ENCODE peak calls at places on chromosomes 3 and 15, in seven cellular contexts. R is kidney, T is lower leg skin, A is cardiac fibroblast, I is BJ, B is IMR-90, P is omental fat pad. D is an unnamed sample.

GRCh38 chr3:21292971-21293370 is 458.0 kb downstream of the ZNF385D start:
- DNase-seq in R (no peak), T (no peak), P (no peak), B (no peak), I (no peak), A (no peak), D (no peak)

GRCh38 chr3:101074518-101074917 is 81.3 kb upstream of the ABI3BP start:
- DNase-seq in A (peak), I (no peak), R (no peak), B (no peak), P (no peak), T (no peak), D (no peak)

GRCh38 chr3:4411236-4411635 is 55.8 kb downstream of the SUMF1 start:
- DNase-seq in I (no peak), T (no peak), A (no peak), P (no peak), R (no peak), B (no peak), D (no peak)

GRCh38 chr3:25420168-25420567 is 7.9 kb upstream of the RARB start:
- DNase-seq in A (no peak), B (no peak), R (no peak), I (no peak), T (no peak), P (no peak), D (no peak)

GRCh38 chr15:84654689-84655453 is 788 bp upstream of the WDR73 start:
- DNase-seq in P (peak), R (peak), T (peak), B (peak), I (no peak), A (peak), D (peak)

GRCh38 chr3:77939726-77940125 is 899.8 kb downstream of the ROBO2 start:
- DNase-seq in T (no peak), B (no peak), A (no peak), P (no peak), I (peak), R (no peak), D (no peak)

GRCh38 chr15:68439506-68439905 is 7.5 kb upstream of the ITGA11 start:
- DNase-seq in A (no peak), P (no peak), R (peak), B (no peak), T (no peak), I (no peak), D (no peak)

GRCh38 chr15:62549345-62549970 is 384.4 kb upstream of the C2CD4B start:
- DNase-seq in T (no peak), P (no peak), A (peak), R (no peak), I (no peak), B (peak), D (no peak)

GRCh38 chr3:85939026-85939616 is 980.3 kb downstream of the CADM2 start:
- DNase-seq in T (no peak), A (no peak), P (no peak), I (no peak), B (no peak), R (no peak), D (no peak)

GRCh38 chr3:6204891-6205290 is 656.0 kb upstream of the GRM7 start:
- DNase-seq in T (no peak), A (no peak), R (no peak), B (no peak), P (no peak), I (no peak), D (no peak)
- TF ChIP-seq CTCF in T (no peak), A (no peak), R (no peak), B (no peak), P (no peak), I (no peak), D (no peak)

GRCh38 chr15:79308874-79309273 is 2.0 kb upstream of the TMED3 start:
- DNase-seq in A (no peak), B (no peak), T (no peak), P (no peak), R (no peak), I (no peak), D (no peak)

GRCh38 chr15:79310612-79310984 is 314 bp upstream of the TMED3 start:
- DNase-seq in B (peak), I (no peak), P (no peak), R (no peak), A (peak), T (no peak), D (peak)

GRCh38 chr15:79311901-79312553 is 1.1 kb downstream of the TMED3 start:
- DNase-seq in R (no peak), P (no peak), A (no peak), I (no peak), T (no peak), B (no peak), D (no peak)

GRCh38 chr15:79314186-79314585 is 3.3 kb downstream of the TMED3 start:
- DNase-seq in R (no peak), A (no peak), I (no peak), P (no peak), T (no peak), B (no peak), D (no peak)

DNA sequence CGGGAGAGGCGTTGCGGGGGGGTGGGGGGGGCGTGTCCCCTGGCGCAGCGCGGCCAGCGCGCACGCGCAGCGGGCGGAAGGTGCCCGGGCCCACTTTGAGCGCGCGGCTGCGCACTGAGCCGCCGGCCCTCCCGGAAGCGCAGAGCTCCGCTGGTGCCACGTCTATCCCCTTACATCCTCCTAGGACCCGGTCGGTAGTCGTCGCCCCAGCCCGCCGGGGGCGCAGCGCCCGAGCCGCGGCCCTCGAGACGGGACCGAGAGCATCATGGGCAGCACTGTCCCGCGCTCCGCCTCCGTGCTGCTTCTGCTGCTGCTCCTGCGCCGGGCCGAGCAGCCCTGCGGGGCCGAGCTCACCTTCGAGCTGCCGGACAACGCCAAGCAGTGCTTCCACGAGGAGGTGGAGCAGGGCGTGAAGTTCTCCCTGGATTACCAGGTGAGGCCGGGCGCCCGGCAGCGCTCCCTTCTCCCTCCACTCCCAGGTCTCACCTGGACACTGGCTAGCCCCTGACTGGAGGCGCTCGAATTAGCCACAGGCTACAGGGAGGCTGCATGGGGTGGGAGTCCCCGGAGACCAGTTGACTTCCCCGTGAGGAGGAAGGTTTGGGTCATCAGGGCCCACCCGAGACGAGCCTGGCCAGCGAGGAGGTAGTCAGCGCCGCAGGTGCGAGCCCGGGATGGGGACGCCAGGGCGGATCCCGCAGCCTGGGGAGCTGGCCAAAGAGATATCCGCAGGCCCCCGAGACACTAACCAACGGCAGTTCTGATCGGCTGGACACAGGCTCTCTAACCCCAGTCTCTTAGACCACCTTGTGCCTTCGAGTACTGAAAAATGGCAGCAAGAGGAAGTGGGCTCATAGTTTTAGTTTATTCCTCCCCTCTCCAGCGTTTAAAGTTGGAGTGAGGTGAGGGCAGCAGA is at the start of gene TMED3:
- DNase-seq in P (no peak), I (peak), T (no peak), A (peak), R (peak), B (peak), D (peak)
- TF ChIP-seq CTCF in P (no peak), I (peak), T (no peak), A (peak), R (no peak), B (peak), D (peak)

GRCh38 chr15:75649848-75650247 is 2.1 kb downstream of the SNX33 start:
- DNase-seq in A (no peak), P (no peak), R (no peak), I (no peak), T (no peak), B (no peak), D (no peak)

GRCh38 chr15:75647370-75648155 is at the start of gene SNX33:
- DNase-seq in T (peak), A (peak), P (no peak), B (peak), I (no peak), R (peak), D (peak)

GRCh38 chr15:75646944-75647364 is 758 bp upstream of the SNX33 start:
- DNase-seq in B (no peak), P (no peak), I (no peak), R (peak), A (no peak), T (no peak), D (no peak)

GRCh38 chr15:75649045-75649761 is 1.5 kb downstream of the SNX33 start:
- DNase-seq in T (no peak), P (no peak), A (no peak), R (no peak), B (no peak), I (no peak), D (no peak)

GRCh38 chr15:75648156-75649000 is 666 bp downstream of the SNX33 start:
- DNase-seq in P (no peak), T (no peak), I (no peak), B (no peak), A (peak), R (peak), D (peak)
- TF ChIP-seq CTCF in P (no peak), T (no peak), I (no peak), B (no peak), A (no peak), R (no peak), D (no peak)

DNA sequence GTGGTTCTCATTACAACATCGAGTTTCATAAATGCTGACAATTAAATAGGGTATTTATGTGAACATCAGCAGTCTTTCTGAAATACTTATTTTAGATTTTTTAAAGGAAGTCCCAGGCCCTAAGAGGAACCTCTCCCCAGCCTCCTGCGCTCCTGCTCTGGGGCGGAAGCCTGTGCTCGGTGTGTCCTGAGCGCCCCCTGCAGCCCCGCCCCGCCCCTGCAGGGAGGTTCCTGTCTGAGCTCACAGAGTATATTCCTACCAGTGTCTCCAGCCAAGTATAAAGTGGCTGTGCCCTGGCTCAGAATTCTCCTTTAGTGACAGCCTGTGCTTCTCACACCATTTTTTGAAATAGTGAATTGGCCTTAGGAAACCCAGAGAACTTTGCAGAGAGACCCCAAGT is 567.9 kb downstream of the GOLGA6L6 start:
- DNase-seq in R (no peak), P (no peak), I (no peak), A (no peak), T (no peak), B (no peak), D (no peak)
- TF ChIP-seq CTCF in R (no peak), P (no peak), I (no peak), A (no peak), T (no peak), B (no peak), D (no peak)

GRCh38 chr15:101017041-101017754 is 98.0 kb downstream of the LRRK1 start:
- DNase-seq in A (peak), T (peak), I (no peak), R (peak), B (peak), P (no peak), D (no peak)
- TF ChIP-seq CTCF in A (peak), T (no peak), I (peak), R (no peak), B (peak), P (no peak), D (no peak)